ENCODE peak calls at places on chromosomes 7 and 10, in ten cellular contexts. X is mesenchymal stem cell; R is cardiac fibroblast; E is HCEC 1CT; L is GM10248; G is stimulated activated CD8-positive, alpha-beta memory T cell treated with anti-CD3 and anti-CD28 coated beads, Interleukin-2, amount 100 ng/mL, for 48 hours; T is AML-193; P is M059J; D is NCI-H1105 treated with DMSO at 0.1 percent for 48 hours; B is activated CD4-positive, alpha-beta T cell treated with anti-CD3 and anti-CD28 coated beads, Interleukin-2, amount 10 ng/mL, durations not matched to agents 7 days and 5 days. Z is an unnamed sample.

GRCh38 chr10:22321156-22321711 is 335 bp downstream of the BMI1 start:
- DNase-seq in R (peak), B (peak), E (peak), L (peak), G (peak), T (no peak), D (peak), X (peak), P (peak), Z (peak)

GRCh38 chr7:133535308-133535707 is 282.4 kb downstream of the EXOC4 start:
- DNase-seq in P (no peak), L (no peak), G (no peak), E (no peak), R (no peak), X (no peak), D (no peak), T (no peak), B (no peak), Z (no peak)

GRCh38 chr10:2839081-2839725 is 228.1 kb upstream of the PFKP start:
- DNase-seq in P (peak), E (peak), L (peak), X (peak), G (peak), T (peak), B (peak), D (no peak), R (no peak), Z (no peak)

GRCh38 chr7:14380881-14381280 is 391.4 kb upstream of the ETV1 start:
- DNase-seq in L (no peak), R (no peak), X (no peak), E (no peak), P (peak), B (no peak), D (no peak), T (no peak), G (no peak), Z (no peak)

GRCh38 chr7:18610331-18610948 is 114.9 kb downstream of the HDAC9 start:
- DNase-seq in G (no peak), D (peak), E (peak), P (peak), B (no peak), L (peak), X (peak), T (no peak), R (peak), Z (no peak)

GRCh38 chr7:148543-148931 is 43.8 kb upstream of the FAM20C start:
- DNase-seq in T (no peak), D (no peak), R (no peak), L (no peak), G (no peak), P (no peak), E (no peak), B (no peak), X (peak), Z (no peak)

GRCh38 chr10:87865201-87866025 is 2.0 kb downstream of the PTEN start:
- DNase-seq in R (no peak), E (no peak), D (no peak), L (no peak), P (no peak), B (no peak), T (no peak), X (no peak), G (no peak), Z (no peak)

GRCh38 chr7:101971457-101971856 is 154.0 kb downstream of the CUX1 start:
- DNase-seq in X (no peak), R (no peak), L (no peak), T (no peak), D (no peak), G (no peak), E (no peak), B (no peak), P (no peak), Z (no peak)

GRCh38 chr10:109894516-109894915 is 28.8 kb downstream of the XPNPEP1 start:
- DNase-seq in T (no peak), D (peak), E (peak), L (no peak), X (peak), P (peak), R (peak), G (no peak), B (no peak), Z (peak)

GRCh38 chr7:4815121-4815520 is 39.7 kb downstream of the AP5Z1 start:
- DNase-seq in D (no peak), R (no peak), T (no peak), B (no peak), L (no peak), P (no peak), G (no peak), E (no peak), X (no peak), Z (no peak)

GRCh38 chr7:155809332-155809946 is 2.8 kb downstream of the SHH start:
- DNase-seq in R (no peak), L (no peak), G (no peak), B (no peak), T (no peak), P (no peak), X (no peak), E (no peak), D (no peak), Z (no peak)

GRCh38 chr10:110475722-110476515 is 21.8 kb upstream of the DUSP5 start:
- DNase-seq in P (no peak), T (no peak), G (no peak), R (no peak), L (no peak), X (no peak), D (no peak), E (no peak), B (no peak), Z (no peak)

GRCh38 chr10:22103701-22104100 is 100.2 kb upstream of the DNAJC1 start:
- DNase-seq in G (no peak), T (no peak), R (peak), D (no peak), B (no peak), P (peak), L (peak), X (no peak), E (peak), Z (no peak)

GRCh38 chr10:3045471-3046209 is 21.7 kb upstream of the PFKP start:
- DNase-seq in B (no peak), P (peak), L (no peak), G (no peak), D (no peak), E (peak), R (peak), X (peak), T (no peak), Z (peak)

Z was measured in uterus.